ENCODE peak calls at places on chromosomes 5 and 9, in four cellular contexts. N is foreskin keratinocyte, V is SW 1271, P is T follicular helper cell. Z is an unnamed sample.

GRCh38 chr5:59296317-59297264 is 596.9 kb downstream of the PDE4D start:
- DNase-seq in N (peak), V (peak), P (no peak), Z (no peak)

GRCh38 chr5:173538018-173538417 is 78.4 kb downstream of the BOD1 start:
- DNase-seq in N (no peak), P (no peak), V (no peak), Z (no peak)

GRCh38 chr5:142827934-142828576 is 57.9 kb downstream of the ARHGAP26 start:
- DNase-seq in P (no peak), V (no peak), N (no peak), Z (peak)

GRCh38 chr5:180670586-180671359 is 21.4 kb upstream of the FLT4 start:
- DNase-seq in P (peak), V (peak), N (peak), Z (peak)

GRCh38 chr9:127557466-127557869 is 54.6 kb upstream of the STXBP1 start:
- DNase-seq in N (no peak), P (no peak), V (peak), Z (no peak)

GRCh38 chr5:107889387-107889786 is 218.7 kb upstream of the EFNA5 start:
- DNase-seq in N (no peak), P (no peak), V (no peak), Z (peak)

GRCh38 chr9:84670106-84670800 is 724 bp downstream of the NTRK2 start:
- DNase-seq in V (no peak), P (no peak), N (no peak), Z (no peak)

GRCh38 chr5:36944607-36945225 is 68.1 kb downstream of the NIPBL start:
- DNase-seq in P (no peak), V (peak), N (no peak), Z (no peak)

GRCh38 chr9:131657890-131658752 is 81.8 kb downstream of the RAPGEF1 start:
- DNase-seq in N (peak), V (peak), P (no peak), Z (no peak)

GRCh38 chr5:89849819-89850515 is 559.6 kb downstream of the CETN3 start:
- DNase-seq in V (no peak), N (no peak), P (no peak), Z (no peak)

GRCh38 chr9:110775724-110776123 is 107.1 kb downstream of the MUSK start:
- DNase-seq in V (no peak), P (no peak), N (no peak), Z (no peak)

GRCh38 chr9:138073808-138074207 is 196.2 kb downstream of the CACNA1B start:
- DNase-seq in P (no peak), V (no peak), N (no peak), Z (no peak)

GRCh38 chr9:101795147-101795546 is 56.7 kb upstream of the GRIN3A start:
- DNase-seq in N (no peak), P (no peak), V (no peak), Z (no peak)

GRCh38 chr5:15983392-15983791 is 196.2 kb downstream of the MARCHF11 start:
- DNase-seq in P (no peak), V (no peak), N (no peak), Z (no peak)

GRCh38 chr5:135821061-135821781 is 13.2 kb upstream of the SLC25A48 start:
- DNase-seq in P (no peak), V (no peak), N (peak), Z (no peak)

GRCh38 chr5:176849611-176850227 is 39.4 kb downstream of the UNC5A start:
- DNase-seq in N (no peak), P (no peak), V (no peak), Z (no peak)

GRCh38 chr5:10595678-10596309 is 31.9 kb downstream of the ANKRD33B start:
- DNase-seq in P (no peak), N (peak), V (peak), Z (peak)

GRCh38 chr5:58775699-58776098 is 192.8 kb downstream of the RAB3C start:
- DNase-seq in V (no peak), N (no peak), P (no peak), Z (peak)

GRCh38 chr9:136509549-136509948 is 26.7 kb upstream of the SEC16A start:
- DNase-seq in N (no peak), V (no peak), P (no peak), Z (no peak)

GRCh38 chr5:100864931-100865330 is 38.2 kb downstream of the ST8SIA4 start:
- DNase-seq in P (no peak), N (no peak), V (no peak), Z (peak)

GRCh38 chr9:28678097-28678496 is 1104.8 kb upstream of the C9orf72 start:
- DNase-seq in N (no peak), V (no peak), P (no peak), Z (no peak)

GRCh38 chr5:154196955-154197652 is 6.6 kb downstream of the GALNT10 start:
- DNase-seq in N (no peak), V (peak), P (no peak), Z (no peak)

GRCh38 chr5:160542281-160542680 is 120.6 kb downstream of the PTTG1 start:
- DNase-seq in P (no peak), V (no peak), N (peak), Z (no peak)

Z was measured in trophoblast cell.